ENCODE peak calls at places on chromosomes 1 and 21, in five cellular contexts. Y is dorsolateral prefrontal cortex, U is fibroblast of lung, G is ascending aorta, C is neural progenitor cell. X is an unnamed sample.

GRCh38 chr1:45669859-45670655 is 16.3 kb downstream of the GPBP1L1 start:
- DNase-seq in Y (no peak), U (no peak), G (no peak), C (no peak), X (no peak)

GRCh38 chr1:92804721-92805169 is 19.8 kb upstream of the EVI5 start:
- DNase-seq in Y (peak; percentile 67), U (peak; percentile 90), G (peak; percentile 93), C (peak; percentile 23), X (peak; percentile 76)

GRCh38 chr1:151579436-151580225 is 32.2 kb upstream of the SNX27 start:
- DNase-seq in Y (peak; percentile 21), U (peak; percentile 43), G (peak; percentile 40), C (no peak), X (no peak)

GRCh38 chr1:169745015-169745861 is 11.4 kb upstream of the SELE start:
- DNase-seq in Y (no peak), U (no peak), G (no peak), C (no peak), X (no peak)

GRCh38 chr1:116697892-116698595 is 30.5 kb upstream of the IGSF3 start:
- DNase-seq in Y (no peak), U (no peak), G (no peak), C (no peak), X (no peak)

GRCh38 chr1:14328687-14329086 is 269.8 kb upstream of the KAZN start:
- DNase-seq in Y (no peak), U (no peak), G (no peak), C (no peak), X (no peak)

GRCh38 chr1:29171089-29171488 is 10.6 kb downstream of the SRSF4 start:
- DNase-seq in Y (no peak), U (no peak), G (no peak), C (no peak), X (no peak)

GRCh38 chr1:35524106-35524505 is 33.1 kb downstream of the KIAA0319L start:
- DNase-seq in Y (no peak), U (no peak), G (no peak), C (no peak), X (no peak)

GRCh38 chr1:11473635-11474034 is 5.3 kb upstream of the DISP3 start:
- DNase-seq in Y (no peak), U (no peak), G (no peak), C (peak; percentile 85), X (no peak)

GRCh38 chr1:9112961-9113880 is 15.7 kb downstream of the GPR157 start:
- DNase-seq in Y (no peak), U (no peak), G (no peak), C (no peak), X (no peak)

GRCh38 chr1:41255978-41256377 is 13.9 kb upstream of the SCMH1 start:
- DNase-seq in Y (no peak), U (no peak), G (no peak), C (no peak), X (no peak)

GRCh38 chr1:232988572-232989040 is 38.2 kb downstream of the NTPCR start:
- DNase-seq in Y (peak; percentile 27), U (peak; percentile 43), G (no peak), C (no peak), X (no peak)

GRCh38 chr1:165914136-165914798 is 86.9 kb downstream of the UCK2 start:
- DNase-seq in Y (peak; percentile 77), U (peak; percentile 90), G (peak; percentile 84), C (peak; percentile 60), X (no peak)

GRCh38 chr1:233326995-233327937 is at the start of gene MAP3K21:
- DNase-seq in Y (peak; percentile 42), U (peak; percentile 8), G (peak; percentile 90), C (peak; percentile 89), X (peak; percentile 99)

GRCh38 chr1:64476251-64476952 is 6.5 kb downstream of the CACHD1 start:
- DNase-seq in Y (no peak), U (peak; percentile 77), G (peak; percentile 71), C (no peak), X (no peak)

GRCh38 chr1:92577251-92577895 is 90.6 kb upstream of the GFI1 start:
- DNase-seq in Y (no peak), U (peak; percentile 8), G (no peak), C (peak; percentile 7), X (no peak)

GRCh38 chr21:31132574-31133242 is 94.4 kb upstream of the KRTAP19-8 start:
- DNase-seq in Y (no peak), U (peak; percentile 28), G (no peak), C (no peak), X (no peak)

GRCh38 chr1:98920441-98921110 is 84.1 kb downstream of the PLPPR5 start:
- DNase-seq in Y (no peak), U (peak; percentile 52), G (no peak), C (no peak), X (no peak)

GRCh38 chr1:6347641-6348487 is 45.7 kb downstream of the ACOT7 start:
- DNase-seq in Y (no peak), U (peak; percentile 39), G (no peak), C (peak; percentile 70), X (no peak)

GRCh38 chr1:203797948-203798347 is 2.5 kb downstream of the ZBED6 start:
- DNase-seq in Y (no peak), U (no peak), G (no peak), C (no peak), X (no peak)

GRCh38 chr1:241323510-241323909 is 33.5 kb downstream of the RGS7 start:
- DNase-seq in Y (no peak), U (peak; percentile 56), G (no peak), C (peak; percentile 80), X (no peak)

GRCh38 chr1:147892216-147892615 is 10.4 kb upstream of the GJA8 start:
- DNase-seq in Y (no peak), U (no peak), G (no peak), C (peak; percentile 42), X (no peak)

GRCh38 chr1:101217148-101217547 is 19.7 kb upstream of the S1PR1 start:
- DNase-seq in Y (no peak), U (no peak), G (no peak), C (no peak), X (no peak)

GRCh38 chr1:6688757-6689156 is 12.9 kb downstream of the DNAJC11 start:
- DNase-seq in Y (no peak), U (no peak), G (no peak), C (no peak), X (no peak)

GRCh38 chr1:187685338-187685737 is 856.6 kb downstream of the PLA2G4A start:
- DNase-seq in Y (no peak), U (peak; percentile 83), G (no peak), C (no peak), X (no peak)

GRCh38 chr1:203153989-203154821 is 21.4 kb downstream of the MYBPH start:
- DNase-seq in Y (no peak), U (no peak), G (no peak), C (no peak), X (no peak)

GRCh38 chr1:161725888-161726630 is 4.7 kb downstream of the FCRLB start:
- DNase-seq in Y (peak; percentile 67), U (peak; percentile 43), G (peak; percentile 71), C (peak; percentile 71), X (peak; percentile 77)

GRCh38 chr1:3037281-3038040 is 16.2 kb downstream of the ACTRT2 start:
- DNase-seq in Y (no peak), U (no peak), G (peak; percentile 52), C (no peak), X (no peak)

GRCh38 chr21:36534656-36535055 is 54.7 kb upstream of the CLDN14 start:
- DNase-seq in Y (no peak), U (no peak), G (no peak), C (no peak), X (no peak)

GRCh38 chr21:15788847-15789548 is 59.2 kb downstream of the USP25 start:
- DNase-seq in Y (no peak), U (peak; percentile 42), G (no peak), C (no peak), X (no peak)

GRCh38 chr1:94714552-94714951 is 105.6 kb upstream of the SLC44A3 start:
- DNase-seq in Y (no peak), U (no peak), G (no peak), C (no peak), X (no peak)

GRCh38 chr1:94716966-94717365 is 103.2 kb upstream of the SLC44A3 start:
- DNase-seq in Y (no peak), U (no peak), G (no peak), C (no peak), X (no peak)

GRCh38 chr1:94713472-94714141 is 106.5 kb upstream of the SLC44A3 start:
- DNase-seq in Y (peak; percentile 35), U (peak; percentile 96), G (peak; percentile 84), C (no peak), X (peak; percentile 92)

GRCh38 chr1:94715311-94715710 is 104.8 kb upstream of the SLC44A3 start:
- DNase-seq in Y (no peak), U (no peak), G (no peak), C (no peak), X (no peak)

GRCh38 chr1:94714152-94714551 is 106.0 kb upstream of the SLC44A3 start:
- DNase-seq in Y (no peak), U (no peak), G (no peak), C (no peak), X (no peak)
- H3K27ac ChIP-seq in Y (no peak overlapping the region), U (no peak overlapping the region), G (no peak overlapping the region), C (no peak overlapping the region), X (no peak overlapping the region)

GRCh38 chr1:81174811-81175476 is 625.8 kb upstream of the ADGRL2 start:
- DNase-seq in Y (no peak), U (no peak), G (no peak), C (no peak), X (no peak)
- TF ChIP-seq CTCF in Y (no peak), U (no peak), G (no peak), C (no peak), X (no peak)

DNA sequence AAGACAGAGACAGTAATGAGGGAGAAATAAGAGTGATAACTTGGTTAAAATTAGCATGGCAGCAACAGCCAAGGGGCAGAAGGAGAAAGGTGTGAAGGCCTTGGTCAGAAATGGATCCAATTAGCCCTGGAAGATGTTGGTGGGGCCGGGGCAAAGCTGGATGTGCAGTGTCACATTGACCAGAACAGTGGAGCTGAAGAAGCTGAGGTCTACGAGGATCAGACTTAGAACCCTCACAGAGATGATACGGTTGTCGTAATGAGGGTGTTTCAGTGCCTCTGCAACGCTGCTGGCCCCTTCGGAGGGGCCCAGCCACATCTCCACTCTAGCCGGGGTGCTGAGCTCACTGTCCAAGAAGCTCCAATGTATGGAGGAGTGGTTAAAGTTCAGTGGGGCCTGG is 14.2 kb downstream of the SH2D2A start:
- DNase-seq in Y (no peak), U (no peak), G (no peak), C (no peak), X (no peak)
- H3K27ac ChIP-seq in Y (no peak overlapping the region), U (no peak overlapping the region), G (no peak overlapping the region), C (no peak overlapping the region), X (no peak overlapping the region)

GRCh38 chr21:28639742-28640141 is 352.9 kb downstream of the LTN1 start:
- DNase-seq in Y (no peak), U (peak; percentile 28), G (no peak), C (peak; percentile 61), X (no peak)

GRCh38 chr21:28633803-28634572 is 358.7 kb downstream of the LTN1 start:
- DNase-seq in Y (no peak), U (peak; percentile 75), G (peak; percentile 90), C (no peak), X (no peak)

GRCh38 chr21:28635541-28635940 is 357.1 kb downstream of the LTN1 start:
- DNase-seq in Y (no peak), U (no peak), G (no peak), C (no peak), X (no peak)

GRCh38 chr21:28640326-28640725 is 352.4 kb downstream of the LTN1 start:
- DNase-seq in Y (no peak), U (no peak), G (no peak), C (no peak), X (no peak)

GRCh38 chr21:28636988-28637691 is 355.5 kb downstream of the LTN1 start:
- DNase-seq in Y (no peak), U (peak; percentile 79), G (no peak), C (no peak), X (no peak)
- TF ChIP-seq CTCF in Y (no peak), U (no peak), G (no peak), C (no peak), X (no peak)

X was measured in upper lobe of right lung.